ENCODE peak calls at places on chromosomes 6 and 20, in six cellular contexts. One of them, this sample, is unnamed.

GRCh38 chr20:45085289-45085688 is 15.6 kb downstream of the KCNS1 start:
- DNase-seq in HepG2: no peak
- DNase-seq in K562: no peak
- DNase-seq in H1: no peak
- DNase-seq in SK-N-SH: no peak
- DNase-seq in GM12878: no peak
- DNase-seq in this sample: no peak

GRCh38 chr6:45424628-45424955 is 46.9 kb upstream of the SUPT3H start:
- DNase-seq in HepG2: no peak
- DNase-seq in K562: no peak
- DNase-seq in H1: no peak
- DNase-seq in SK-N-SH: no peak
- DNase-seq in GM12878: no peak
- DNase-seq in this sample: no peak

GRCh38 chr6:112233864-112234263 is 20.5 kb downstream of the LAMA4 start:
- DNase-seq in HepG2: no peak
- DNase-seq in K562: no peak
- DNase-seq in H1: no peak
- DNase-seq in SK-N-SH: no peak
- DNase-seq in GM12878: no peak
- DNase-seq in this sample: peak; percentile 92

GRCh38 chr6:2877057-2877882 is 25.8 kb downstream of the SERPINB9 start:
- DNase-seq in HepG2: peak; percentile 85
- DNase-seq in K562: no peak
- DNase-seq in H1: no peak
- DNase-seq in SK-N-SH: no peak
- DNase-seq in GM12878: no peak
- DNase-seq in this sample: peak; percentile 57

GRCh38 chr20:64044484-64045247 is 4.8 kb downstream of the SOX18 start:
- DNase-seq in HepG2: no peak
- DNase-seq in K562: no peak
- DNase-seq in H1: no peak
- DNase-seq in SK-N-SH: no peak
- DNase-seq in GM12878: no peak
- DNase-seq in this sample: peak; percentile 37

GRCh38 chr6:13573669-13574110 is 711 bp upstream of the SIRT5 start:
- DNase-seq in HepG2: peak; percentile 29
- DNase-seq in K562: peak; percentile 28
- DNase-seq in H1: no peak
- DNase-seq in SK-N-SH: no peak
- DNase-seq in GM12878: no peak
- DNase-seq in this sample: peak; percentile 46

GRCh38 chr6:164308339-164308738 is 893.8 kb downstream of the QKI start:
- DNase-seq in HepG2: no peak
- DNase-seq in K562: no peak
- DNase-seq in H1: no peak
- DNase-seq in SK-N-SH: no peak
- DNase-seq in GM12878: no peak
- DNase-seq in this sample: no peak

GRCh38 chr6:116073765-116074450 is 13.2 kb upstream of the FRK start:
- DNase-seq in HepG2: peak; percentile 75
- DNase-seq in K562: no peak
- DNase-seq in H1: no peak
- DNase-seq in SK-N-SH: no peak
- DNase-seq in GM12878: no peak
- DNase-seq in this sample: peak; percentile 87

GRCh38 chr6:46022110-46022948 is 6.7 kb upstream of the CLIC5 start:
- DNase-seq in HepG2: no peak
- DNase-seq in K562: no peak
- DNase-seq in H1: no peak
- DNase-seq in SK-N-SH: no peak
- DNase-seq in GM12878: no peak
- DNase-seq in this sample: no peak

GRCh38 chr6:12414096-12414675 is 124.0 kb downstream of the EDN1 start:
- DNase-seq in HepG2: no peak
- DNase-seq in K562: no peak
- DNase-seq in H1: no peak
- DNase-seq in SK-N-SH: no peak
- DNase-seq in GM12878: no peak
- DNase-seq in this sample: peak; percentile 17

GRCh38 chr6:99178168-99178567 is 171.3 kb downstream of the FAXC start:
- DNase-seq in HepG2: no peak
- DNase-seq in K562: no peak
- DNase-seq in H1: no peak
- DNase-seq in SK-N-SH: no peak
- DNase-seq in GM12878: no peak
- DNase-seq in this sample: no peak

GRCh38 chr20:52746190-52746589 is 226.0 kb upstream of the TSHZ2 start:
- DNase-seq in HepG2: no peak
- DNase-seq in K562: no peak
- DNase-seq in H1: peak; percentile 52
- DNase-seq in SK-N-SH: no peak
- DNase-seq in GM12878: no peak
- DNase-seq in this sample: no peak

DNA sequence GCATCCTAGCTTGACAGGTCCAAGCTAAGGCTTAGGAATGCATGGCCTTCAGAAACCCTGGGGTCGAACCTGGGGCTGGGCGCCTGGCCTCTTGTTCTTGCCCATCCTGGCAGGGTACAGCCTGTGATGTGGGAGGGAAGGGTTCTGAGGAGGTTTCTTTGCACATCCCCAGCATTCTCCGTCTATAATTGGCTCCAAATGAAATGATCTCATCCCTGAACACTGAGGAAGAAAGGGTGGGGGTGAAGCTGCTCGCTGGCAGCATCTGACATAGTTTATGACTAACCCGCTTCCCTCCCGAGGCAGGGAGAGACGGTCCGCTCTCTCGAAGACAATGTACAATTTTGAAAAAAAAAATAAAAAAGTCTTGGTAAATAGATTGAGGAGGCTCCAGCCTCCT is 67.1 kb upstream of the ZNFX1 start:
- DNase-seq in HepG2: no peak
- DNase-seq in K562: no peak
- DNase-seq in H1: no peak
- DNase-seq in SK-N-SH: peak; percentile 39
- DNase-seq in GM12878: no peak
- DNase-seq in this sample: peak; percentile 92
- H2AFZ ChIP-seq in HepG2: no peak overlapping the region
- H2AFZ ChIP-seq in K562: no peak overlapping the region
- H2AFZ ChIP-seq in H1: no peak overlapping the region
- H2AFZ ChIP-seq in SK-N-SH: peak overlapping the region; percentile 62
- H2AFZ ChIP-seq in GM12878: no peak overlapping the region
- H2AFZ ChIP-seq in this sample: peak overlapping the region; percentile 77

DNA sequence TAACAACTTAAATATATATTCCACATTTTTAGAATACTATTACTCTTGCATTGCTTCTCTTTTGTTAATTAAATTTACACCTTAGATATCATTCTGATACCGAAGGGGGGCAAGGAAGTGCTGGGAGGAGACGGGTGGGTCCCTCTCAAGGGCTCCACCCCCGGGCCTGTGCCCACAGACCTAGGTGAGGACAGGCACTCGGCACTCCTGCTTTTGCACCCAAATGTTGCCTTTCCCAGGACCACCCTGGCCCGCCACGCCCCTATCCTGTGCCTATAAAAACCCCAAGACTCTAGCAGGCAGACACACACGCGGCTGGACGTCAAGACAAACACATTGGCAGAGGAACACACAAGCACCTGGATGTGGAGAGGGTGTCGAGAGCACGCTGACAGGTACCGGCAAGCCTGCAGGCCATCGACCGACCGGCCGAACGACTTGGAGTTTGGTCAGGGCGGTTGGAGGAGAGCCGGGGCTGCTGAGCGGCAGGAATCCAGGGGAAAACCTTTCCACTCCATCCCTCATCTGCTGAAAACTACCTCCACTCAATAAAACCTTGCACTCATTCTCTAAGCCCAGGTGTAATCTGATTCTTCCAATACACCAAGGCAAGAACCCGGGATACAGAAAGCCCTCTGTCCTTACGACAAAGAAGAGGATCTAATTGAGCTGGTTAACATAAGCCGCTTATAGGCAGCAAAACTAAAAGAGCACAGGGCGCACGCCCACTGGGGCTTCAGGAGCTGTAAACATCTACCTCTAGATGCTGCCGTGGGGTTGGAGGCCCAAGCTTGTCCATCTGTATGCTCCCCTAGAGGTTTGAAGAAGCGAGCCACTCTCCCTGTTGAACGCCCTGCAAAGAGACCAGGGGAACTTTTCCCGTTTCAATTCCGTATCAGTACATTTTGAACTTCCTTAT is 197.4 kb upstream of the PRSS16 start:
- DNase-seq in HepG2: no peak
- DNase-seq in K562: no peak
- DNase-seq in H1: no peak
- DNase-seq in SK-N-SH: no peak
- DNase-seq in GM12878: no peak
- DNase-seq in this sample: no peak
- TF ChIP-seq USF2 in HepG2: no peak
- TF ChIP-seq USF2 in K562: no peak
- TF ChIP-seq USF2 in H1: no peak
- TF ChIP-seq USF2 in SK-N-SH: no peak
- TF ChIP-seq USF2 in GM12878: no peak
- TF ChIP-seq USF2 in this sample: no peak

DNA sequence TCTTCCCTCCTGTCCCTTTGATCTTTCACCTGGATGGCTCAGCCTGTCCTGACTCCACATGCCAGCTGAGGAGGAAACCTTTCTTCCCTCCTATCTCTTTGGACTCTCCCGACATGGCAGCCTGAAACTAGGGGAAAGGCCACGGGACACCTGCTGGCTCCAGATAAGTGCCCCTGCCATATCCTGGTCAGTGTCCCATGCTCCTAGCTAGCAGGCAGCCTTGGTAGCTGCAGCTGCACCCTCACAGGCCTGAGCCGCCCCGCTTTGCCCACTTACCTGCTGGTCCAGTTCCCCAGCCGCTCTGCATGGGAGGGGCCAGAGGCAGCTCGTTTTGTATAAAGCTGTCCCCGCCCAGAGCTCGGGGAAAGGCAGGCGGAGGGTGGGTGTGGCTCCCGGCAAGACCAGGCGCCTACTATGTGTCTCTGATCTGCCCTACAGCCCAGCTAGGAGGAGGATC is 7.4 kb upstream of the SLC52A3 start:
- DNase-seq in HepG2: no peak
- DNase-seq in K562: peak; percentile 60
- DNase-seq in H1: peak; percentile 81
- DNase-seq in SK-N-SH: no peak
- DNase-seq in GM12878: no peak
- DNase-seq in this sample: no peak
- H2AFZ ChIP-seq in HepG2: no peak overlapping the region
- H2AFZ ChIP-seq in K562: peak overlapping the region; percentile 69
- H2AFZ ChIP-seq in H1: peak overlapping the region; percentile 54
- H2AFZ ChIP-seq in SK-N-SH: no peak overlapping the region
- H2AFZ ChIP-seq in GM12878: no peak overlapping the region
- H2AFZ ChIP-seq in this sample: no peak overlapping the region

DNA sequence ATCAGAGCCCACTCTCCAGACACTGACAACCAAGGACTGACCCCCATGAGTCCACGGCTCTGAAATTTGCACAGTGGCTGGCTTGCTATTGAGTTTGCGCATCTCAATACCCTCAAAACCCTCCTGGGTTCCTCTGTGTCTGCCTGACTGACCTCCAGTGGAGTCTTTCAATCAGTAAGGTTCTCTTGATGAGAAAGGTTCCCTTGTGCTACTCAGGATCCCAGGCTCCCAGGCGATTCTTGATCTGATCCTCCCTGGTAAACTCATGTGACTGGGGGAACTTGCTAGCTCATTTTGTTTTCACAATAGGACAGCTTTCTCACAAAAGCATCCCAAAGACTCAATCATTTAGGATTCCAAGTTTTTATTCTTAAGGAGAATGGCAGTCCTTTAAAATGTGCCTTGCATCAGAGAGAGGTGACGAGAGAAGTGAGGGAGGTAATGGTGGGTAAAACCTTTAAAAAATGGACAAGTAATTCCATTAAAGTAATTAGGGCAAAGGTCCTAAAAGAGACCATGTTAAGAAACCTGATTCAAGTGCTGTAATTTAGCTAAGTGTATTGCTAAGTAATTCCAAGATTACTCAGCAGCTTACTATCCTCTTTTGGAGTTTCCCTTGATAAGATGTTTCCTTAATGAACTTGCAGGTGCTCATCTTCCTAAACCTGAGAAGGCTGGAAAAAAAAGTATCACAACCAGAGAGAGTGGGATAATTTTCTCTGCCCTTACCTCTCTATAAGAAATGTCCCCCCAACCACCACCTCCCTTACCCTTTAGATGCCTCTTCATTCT is 304.7 kb upstream of the SGK1 start:
- DNase-seq in HepG2: no peak
- DNase-seq in K562: no peak
- DNase-seq in H1: no peak
- DNase-seq in SK-N-SH: no peak
- DNase-seq in GM12878: no peak
- DNase-seq in this sample: peak; percentile 54
- TF ChIP-seq USF2 in HepG2: no peak
- TF ChIP-seq USF2 in K562: no peak
- TF ChIP-seq USF2 in H1: no peak
- TF ChIP-seq USF2 in SK-N-SH: no peak
- TF ChIP-seq USF2 in GM12878: no peak
- TF ChIP-seq USF2 in this sample: no peak